ENCODE peak calls at places on chromosomes 5 and 9, in five cellular contexts. N, Z, L, R and P are unnamed samples.

GRCh38 chr5:66814146-66814991 is 218.2 kb downstream of the MAST4 start:
- DNase-seq in N (no peak), Z (peak), L (peak), R (peak), P (peak)

GRCh38 chr9:12889402-12890106 is 114.7 kb downstream of the LURAP1L start:
- DNase-seq in N (no peak), Z (no peak), L (no peak), R (no peak), P (no peak)

GRCh38 chr9:121557581-121558422 is 58.2 kb upstream of the GGTA1 start:
- DNase-seq in N (peak), Z (peak), L (no peak), R (peak), P (peak)

GRCh38 chr5:68661237-68661636 is 432.6 kb upstream of the SLC30A5 start:
- DNase-seq in N (no peak), Z (no peak), L (no peak), R (no peak), P (no peak)

GRCh38 chr5:141935538-141935937 is 11.9 kb downstream of the DELE1 start:
- DNase-seq in N (no peak), Z (no peak), L (no peak), R (no peak), P (no peak)

GRCh38 chr9:642014-642413 is 199.5 kb upstream of the DMRT1 start:
- DNase-seq in N (no peak), Z (no peak), L (no peak), R (no peak), P (peak)

GRCh38 chr5:157603333-157604190 is 28.0 kb upstream of the ADAM19 start:
- DNase-seq in N (no peak), Z (peak), L (no peak), R (peak), P (no peak)

GRCh38 chr5:128315671-128316070 is 222.4 kb downstream of the FBN2 start:
- DNase-seq in N (no peak), Z (no peak), L (no peak), R (no peak), P (no peak)